ENCODE peak calls at places on chromosomes 12 and 14, in four cellular contexts. S is WTC11, D is A549, J is K562. M is an unnamed sample.

GRCh38 chr12:82745807-82746206 is 59.1 kb downstream of the TMTC2 start:
- DNase-seq in J (no peak), S (no peak), D (no peak), M (no peak)

GRCh38 chr12:130920711-130921381 is 32.9 kb upstream of the ADGRD1 start:
- DNase-seq in J (no peak), D (peak; percentile 51), S (no peak), M (no peak)

GRCh38 chr14:33678012-33678411 is 272.9 kb downstream of the EGLN3 start:
- DNase-seq in J (no peak), S (no peak), D (no peak), M (no peak)

GRCh38 chr12:4270016-4270669 is 3.4 kb upstream of the CCND2 start:
- DNase-seq in J (no peak), S (peak; percentile 58), D (no peak), M (no peak)

GRCh38 chr14:53824061-53824460 is 132.6 kb downstream of the BMP4 start:
- DNase-seq in J (no peak), S (no peak), D (no peak), M (no peak)

GRCh38 chr12:127115468-127116035 is 1151.4 kb upstream of the TMEM132C start:
- DNase-seq in J (no peak), S (no peak), D (no peak), M (no peak)

GRCh38 chr12:123916729-123917128 is 55.9 kb downstream of the CCDC92 start:
- DNase-seq in J (no peak), D (no peak), S (no peak), M (no peak)

GRCh38 chr14:92568621-92569479 is 55.3 kb downstream of the RIN3 start:
- DNase-seq in D (no peak), J (no peak), S (no peak), M (no peak)

GRCh38 chr12:117835113-117835512 is 133.7 kb downstream of the KSR2 start:
- DNase-seq in J (no peak), D (no peak), S (no peak), M (no peak)

GRCh38 chr12:64083285-64084210 is 138.5 kb downstream of the KICS2 start:
- DNase-seq in J (no peak), S (no peak), D (peak; percentile 72), M (no peak)

GRCh38 chr12:104263580-104264358 is 39.8 kb upstream of the EID3 start:
- DNase-seq in S (no peak), D (no peak), J (no peak), M (no peak)

GRCh38 chr12:104793280-104793679 is 164.8 kb downstream of the SLC41A2 start:
- DNase-seq in S (no peak), J (no peak), D (no peak), M (no peak)

GRCh38 chr12:5733136-5733755 is 211.8 kb downstream of the ANO2 start:
- DNase-seq in J (no peak), S (no peak), D (no peak), M (no peak)

GRCh38 chr12:118064608-118065007 is 3.6 kb upstream of the WSB2 start:
- DNase-seq in S (peak; percentile 26), D (no peak), J (no peak), M (no peak)

GRCh38 chr12:52199294-52199920 is 7.6 kb upstream of the KRT80 start:
- DNase-seq in S (no peak), J (no peak), D (no peak), M (no peak)

GRCh38 chr12:100427078-100427477 is 46.6 kb upstream of the NR1H4 start:
- DNase-seq in J (no peak), D (peak; percentile 49), S (no peak), M (peak; percentile 44)

GRCh38 chr12:62724947-62725447 is 210.0 kb downstream of the PPM1H start:
- DNase-seq in S (peak; percentile 32), J (peak; percentile 20), D (peak; percentile 97), M (peak; percentile 6)

GRCh38 chr12:102249073-102249854 is 51.6 kb upstream of the PMCH start:
- DNase-seq in D (peak; percentile 44), S (no peak), J (no peak), M (no peak)

GRCh38 chr14:66477567-66477966 is 8.6 kb upstream of the CCDC196 start:
- DNase-seq in J (no peak), S (no peak), D (no peak), M (no peak)

GRCh38 chr14:36700656-36701055 is 39.0 kb downstream of the PAX9 start:
- DNase-seq in S (no peak), J (no peak), D (no peak), M (no peak)

GRCh38 chr14:78933948-78934524 is 763.9 kb downstream of the NRXN3 start:
- DNase-seq in S (no peak), D (peak; percentile 42), J (peak; percentile 6), M (peak; percentile 12)

GRCh38 chr12:64610092-64610659 is at the start of gene RASSF3:
- DNase-seq in J (peak; percentile 94), S (peak; percentile 85), D (peak; percentile 71), M (peak; percentile 44)

GRCh38 chr12:25775968-25776367 is 182.5 kb upstream of the RASSF8 start:
- DNase-seq in D (no peak), S (no peak), J (no peak), M (no peak)

GRCh38 chr14:105496831-105497591 is 6.0 kb downstream of the TEDC1 start:
- DNase-seq in D (no peak), J (no peak), S (peak; percentile 8), M (no peak)
- TF ChIP-seq NR3C1 in D (no peak), J (no peak), S (no peak), M (no peak)

DNA sequence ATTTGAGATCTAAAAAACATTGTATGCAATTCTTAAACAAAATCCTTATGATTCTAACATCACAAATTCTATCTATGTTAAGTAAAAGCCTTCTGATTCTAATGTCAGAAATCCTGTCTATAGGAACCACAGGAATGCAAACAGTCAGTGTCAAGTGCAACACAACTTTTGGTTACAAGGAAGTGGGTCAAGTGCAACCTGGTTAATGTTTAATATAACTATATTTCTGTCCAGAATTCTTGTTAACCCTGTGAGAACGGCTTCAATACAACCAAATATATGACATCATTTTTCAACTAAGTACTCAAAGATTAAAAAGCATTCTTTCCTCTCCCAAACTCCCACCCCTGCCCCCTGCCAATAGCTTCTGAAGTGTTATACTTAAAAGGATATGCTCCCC is 107.9 kb upstream of the PLEKHA5 start:
- DNase-seq in J (no peak), S (no peak), D (peak; percentile 55), M (peak; percentile 31)
- TF ChIP-seq NR3C1 in J (no peak), S (no peak), D (no peak), M (no peak)

DNA sequence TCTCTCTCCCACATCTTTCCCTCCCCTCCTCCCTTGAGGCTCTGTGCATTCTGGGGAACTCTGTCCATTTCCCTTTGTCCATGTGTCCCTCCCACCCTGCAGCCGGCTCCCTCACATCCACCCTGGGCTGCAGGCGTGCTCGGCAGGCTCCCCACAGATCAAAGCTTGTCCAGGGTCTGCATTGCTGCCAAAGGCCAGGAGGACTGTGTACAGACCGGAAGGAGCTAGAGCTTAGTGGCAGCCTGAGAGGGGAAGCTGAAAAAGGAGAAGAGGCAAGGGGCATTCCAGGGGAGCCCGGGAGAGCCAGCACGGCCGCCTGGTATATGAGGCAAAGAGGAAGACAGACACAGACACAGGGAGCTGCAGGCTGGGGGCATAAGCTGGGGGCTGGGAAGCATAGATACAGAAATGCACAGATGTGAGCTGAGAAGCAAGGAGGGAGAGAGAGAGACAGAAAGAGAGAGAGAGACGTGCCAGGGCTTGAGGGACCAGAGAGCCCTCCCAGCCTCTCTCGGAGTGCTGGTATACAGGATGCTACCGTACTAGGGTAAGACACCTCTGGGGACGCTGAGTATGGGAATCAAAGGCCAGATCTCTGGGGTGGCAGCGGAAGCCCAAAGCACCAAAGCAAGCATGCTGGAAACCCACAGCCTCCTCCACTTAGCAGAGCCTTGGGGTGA is 3.3 kb downstream of the CD4 start:
- DNase-seq in S (no peak), J (no peak), D (no peak), M (peak; percentile 87)
- TF ChIP-seq NR3C1 in S (no peak), J (no peak), D (no peak), M (no peak)

GRCh38 chr14:86091811-86092210 is 561.9 kb downstream of the FLRT2 start:
- DNase-seq in D (no peak), J (no peak), S (no peak), M (no peak)
- TF ChIP-seq NR3C1 in D (no peak), J (no peak), S (no peak), M (no peak)

GRCh38 chr14:72443256-72443655 is 450.6 kb downstream of the DPF3 start:
- DNase-seq in S (no peak), D (no peak), J (no peak), M (no peak)

GRCh38 chr14:72439707-72440106 is 454.2 kb downstream of the DPF3 start:
- DNase-seq in S (no peak), D (no peak), J (no peak), M (no peak)

GRCh38 chr14:72444701-72445100 is 449.2 kb downstream of the DPF3 start:
- DNase-seq in S (no peak), D (no peak), J (no peak), M (no peak)

GRCh38 chr14:72448212-72448611 is 445.7 kb downstream of the DPF3 start:
- DNase-seq in J (no peak), S (no peak), D (no peak), M (no peak)

DNA sequence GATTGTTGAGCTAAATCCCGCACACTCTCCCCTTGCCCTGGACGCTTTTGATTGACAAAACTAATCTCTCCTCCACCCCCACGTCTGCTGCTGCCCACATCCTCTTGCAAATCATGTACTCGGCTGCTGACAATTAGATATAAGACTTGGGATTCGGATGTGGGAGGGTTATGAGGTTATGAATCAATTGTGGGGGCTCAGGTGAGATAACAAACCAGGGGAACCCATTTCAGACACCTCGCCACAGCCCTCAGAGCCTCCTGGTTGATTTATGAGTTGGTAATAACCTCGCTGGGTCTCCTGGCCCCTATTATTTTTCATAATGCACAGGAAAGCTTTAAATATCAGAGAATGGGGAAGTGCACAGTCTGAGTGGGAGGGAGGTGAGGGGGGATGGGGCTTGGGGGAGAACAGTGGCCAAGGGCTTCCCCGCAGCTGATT is 449.9 kb downstream of the DPF3 start:
- DNase-seq in J (no peak), S (no peak), D (no peak), M (no peak)
- TF ChIP-seq NR3C1 in J (no peak), S (no peak), D (no peak), M (no peak)

DNA sequence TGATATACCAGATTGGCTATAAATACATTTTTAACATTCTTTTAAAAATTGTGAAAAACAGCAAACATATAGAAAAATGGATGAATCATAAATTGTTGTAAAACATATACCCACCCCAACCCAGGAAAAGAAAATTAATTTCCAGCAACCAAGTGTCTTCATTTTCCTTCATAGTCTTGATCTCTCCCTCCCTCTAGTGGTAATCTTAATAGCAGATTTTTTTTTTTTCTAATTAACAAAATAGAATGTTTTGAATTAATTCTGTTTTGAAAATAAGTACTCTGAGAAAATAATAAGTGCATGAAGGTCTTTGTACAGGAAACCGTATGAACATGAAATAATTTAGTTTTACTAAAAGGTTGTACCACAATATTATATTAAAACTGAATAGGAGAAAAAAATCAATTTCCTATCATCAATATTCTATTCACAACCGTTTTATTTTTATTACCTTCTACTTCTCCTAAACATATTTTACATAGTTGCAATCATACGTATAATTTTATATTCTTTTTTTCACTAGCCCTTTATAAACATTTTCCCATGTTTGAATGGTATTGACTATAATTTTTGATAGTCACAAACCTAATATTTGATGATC is 7.0 kb downstream of the ETNK1 start:
- DNase-seq in D (no peak), S (no peak), J (no peak), M (no peak)
- TF ChIP-seq NR3C1 in D (no peak), S (no peak), J (no peak), M (no peak)